ENCODE peak calls at places on chromosomes 2 and 18, in four cellular contexts. M, L, B and E are unnamed samples.

GRCh38 chr2:72023678-72024390 is 123.8 kb downstream of the CYP26B1 start:
- DNase-seq in M (no peak), L (no peak), B (no peak), E (no peak)

GRCh38 chr18:14086459-14087231 is 45.6 kb downstream of the ZNF519 start:
- DNase-seq in M (no peak), L (no peak), B (peak), E (peak)

GRCh38 chr2:8477511-8478132 is 204.2 kb upstream of the ID2 start:
- DNase-seq in M (no peak), L (peak), B (peak), E (no peak)

GRCh38 chr2:197613509-197613987 is 61.8 kb downstream of the RFTN2 start:
- DNase-seq in M (no peak), L (no peak), B (no peak), E (no peak)

GRCh38 chr18:68466714-68467113 is 248.2 kb downstream of the TMX3 start:
- DNase-seq in M (no peak), L (no peak), B (no peak), E (no peak)

GRCh38 chr2:207849443-207849842 is 79.7 kb upstream of the FZD5 start:
- DNase-seq in M (no peak), L (no peak), B (no peak), E (no peak)

GRCh38 chr18:34709631-34710429 is at the start of gene DTNA:
- DNase-seq in M (no peak), L (no peak), B (no peak), E (no peak)

GRCh38 chr2:162926501-162926900 is 87.9 kb upstream of the KCNH7 start:
- DNase-seq in M (no peak), L (no peak), B (no peak), E (no peak)

GRCh38 chr18:79950440-79951341 is 762 bp downstream of the SLC66A2 start:
- DNase-seq in M (no peak), L (peak), B (peak), E (no peak)

GRCh38 chr2:70115646-70116442 is 28.6 kb downstream of the PCBP1 start:
- DNase-seq in M (no peak), L (no peak), B (no peak), E (no peak)

GRCh38 chr2:98412751-98413445 is 31.8 kb upstream of the INPP4A start:
- DNase-seq in M (no peak), L (no peak), B (no peak), E (peak)

GRCh38 chr2:47639469-47639868 is 143.5 kb upstream of the MSH6 start:
- DNase-seq in M (no peak), L (no peak), B (no peak), E (no peak)

GRCh38 chr2:183088061-183088460 is 9.5 kb downstream of the DUSP19 start:
- DNase-seq in M (no peak), L (no peak), B (no peak), E (no peak)

GRCh38 chr2:46384457-46384815 is 87.2 kb downstream of the EPAS1 start:
- DNase-seq in M (no peak), L (no peak), B (no peak), E (no peak)

GRCh38 chr2:181234429-181235410 is 222.5 kb upstream of the ITGA4 start:
- DNase-seq in M (no peak), L (no peak), B (no peak), E (no peak)

GRCh38 chr2:138035597-138036217 is 71.4 kb downstream of the HNMT start:
- DNase-seq in M (no peak), L (no peak), B (no peak), E (no peak)

GRCh38 chr18:79400091-79400590 is 4.4 kb downstream of the NFATC1 start:
- DNase-seq in M (no peak), L (peak), B (no peak), E (no peak)

GRCh38 chr18:23844991-23845680 is 155.9 kb downstream of the LAMA3 start:
- DNase-seq in M (no peak), L (no peak), B (no peak), E (no peak)

GRCh38 chr2:162556996-162557395 is 213.1 kb downstream of the GCA start:
- DNase-seq in M (no peak), L (no peak), B (no peak), E (no peak)

GRCh38 chr2:197309369-197310231 is 980 bp downstream of the ANKRD44 start:
- DNase-seq in M (peak), L (peak), B (peak), E (peak)

GRCh38 chr2:6723865-6724571 is 141.7 kb downstream of the CMPK2 start:
- DNase-seq in M (no peak), L (no peak), B (no peak), E (no peak)

GRCh38 chr2:178241852-178242551 is 47.7 kb downstream of the OSBPL6 start:
- DNase-seq in M (peak), L (no peak), B (no peak), E (no peak)

GRCh38 chr2:95113464-95113863 is 8.1 kb downstream of the MRPS5 start:
- DNase-seq in M (no peak), L (no peak), B (no peak), E (no peak)

GRCh38 chr18:76471593-76471992 is 23.4 kb downstream of the ZNF516 start:
- DNase-seq in M (no peak), L (peak), B (no peak), E (no peak)

GRCh38 chr2:1742680-1743395 is 1.5 kb downstream of the PXDN start:
- DNase-seq in M (peak), L (peak), B (no peak), E (peak)

GRCh38 chr2:159661286-159661685 is 44.9 kb upstream of the BAZ2B start:
- DNase-seq in M (no peak), L (no peak), B (no peak), E (no peak)

GRCh38 chr2:122329266-122329665 is 573.8 kb downstream of the TSN start:
- DNase-seq in M (no peak), L (no peak), B (no peak), E (no peak)
- TF ChIP-seq CTCF in M (no peak), L (no peak), B (no peak), E (no peak)

GRCh38 chr2:219618733-219619122 is 8.7 kb upstream of the SLC4A3 start:
- DNase-seq in M (no peak), L (no peak), B (no peak), E (no peak)

GRCh38 chr2:219616550-219616949 is 10.9 kb upstream of the SLC4A3 start:
- DNase-seq in M (no peak), L (no peak), B (no peak), E (no peak)

GRCh38 chr2:219620546-219620945 is 6.9 kb upstream of the SLC4A3 start:
- DNase-seq in M (no peak), L (no peak), B (no peak), E (no peak)

GRCh38 chr2:219622472-219622871 is 5.0 kb upstream of the SLC4A3 start:
- DNase-seq in M (no peak), L (no peak), B (no peak), E (no peak)

DNA sequence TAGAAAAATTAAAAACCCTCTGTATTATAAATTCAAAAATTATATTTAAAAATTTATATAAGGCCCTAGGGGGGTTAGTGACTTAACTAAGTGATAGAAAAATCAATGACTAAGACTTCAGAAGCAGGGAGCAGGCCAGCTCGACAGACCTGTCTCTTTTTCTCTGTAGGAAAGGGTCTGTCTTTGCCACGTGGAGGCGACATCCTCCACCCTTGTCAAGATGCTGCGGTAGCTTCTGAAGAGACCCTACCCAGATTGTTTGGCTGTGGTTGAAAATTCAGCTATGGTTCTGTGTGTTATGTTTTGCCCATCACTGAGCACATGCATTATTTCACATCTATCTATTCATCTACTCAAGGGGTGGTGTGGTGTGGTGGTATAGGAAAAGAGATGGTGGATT is 8.2 kb upstream of the SLC4A3 start:
- DNase-seq in M (no peak), L (no peak), B (no peak), E (no peak)
- TF ChIP-seq CTCF in M (no peak), L (no peak), B (no peak), E (peak)

DNA sequence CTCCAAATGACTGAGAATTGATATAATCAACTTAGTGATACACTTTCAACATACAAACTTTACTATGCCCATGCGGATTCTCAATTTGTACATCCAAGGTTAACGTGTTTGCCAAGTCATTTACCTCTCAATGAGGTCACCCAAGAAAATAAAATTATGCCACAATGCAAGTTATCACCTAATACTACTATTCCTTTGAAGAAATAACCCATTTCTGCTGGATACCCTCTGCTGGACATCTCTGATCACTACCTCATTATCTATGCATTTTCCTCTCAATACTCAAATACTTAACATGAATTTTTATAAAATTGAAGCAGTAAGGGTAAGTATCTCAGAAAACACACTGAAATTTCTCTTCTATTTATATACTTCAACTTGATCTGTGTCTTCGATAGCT is 12.7 kb downstream of the HNRNPLL start:
- DNase-seq in M (no peak), L (no peak), B (no peak), E (no peak)
- TF ChIP-seq CTCF in M (no peak), L (no peak), B (no peak), E (peak)

DNA sequence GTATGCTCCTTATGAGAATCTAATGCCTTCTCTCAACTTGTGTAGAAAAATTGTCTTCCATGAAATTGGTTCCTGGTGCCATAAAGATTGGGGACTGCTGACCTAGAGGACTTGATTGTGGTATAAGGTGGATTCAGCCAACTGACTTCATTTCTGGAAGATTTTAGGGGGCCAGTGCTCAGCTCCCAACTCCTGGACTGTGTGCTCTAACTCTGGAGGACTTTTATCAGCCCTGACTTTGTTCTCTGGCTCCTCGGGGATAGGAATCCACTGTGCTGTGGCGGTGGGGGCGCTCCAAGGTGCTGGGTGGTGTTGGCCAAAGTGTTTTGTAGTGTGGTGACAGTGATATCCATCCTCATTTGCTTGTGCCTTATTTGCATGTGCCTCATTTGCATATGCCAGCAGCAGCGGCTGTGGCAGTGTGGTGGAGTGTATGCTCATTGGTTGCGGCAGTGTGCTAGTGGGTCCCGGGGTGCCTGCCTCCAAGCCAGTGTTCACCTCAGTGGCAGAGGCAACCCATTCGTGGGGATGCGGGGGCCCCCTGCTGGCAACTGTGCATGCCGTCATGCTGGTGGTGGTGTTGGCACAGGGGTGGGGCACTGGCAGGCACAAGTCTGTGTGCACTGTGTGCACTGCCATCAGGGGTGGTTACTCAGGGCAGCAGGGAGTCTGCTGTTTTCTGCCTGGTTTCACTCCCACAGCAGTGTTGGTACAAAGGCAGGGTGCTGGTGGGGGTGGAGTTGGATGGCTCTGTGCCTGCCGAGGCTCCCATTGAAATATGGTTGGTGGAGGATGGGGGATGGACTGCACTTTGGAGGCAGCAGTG is 19.6 kb downstream of the EHBP1 start:
- DNase-seq in M (peak), L (peak), B (no peak), E (no peak)
- TF ChIP-seq CTCF in M (peak), L (peak), B (peak), E (peak)

GRCh38 chr2:150188801-150189200 is 298.7 kb downstream of the RND3 start:
- DNase-seq in M (no peak), L (no peak), B (no peak), E (no peak)

GRCh38 chr2:150192701-150193100 is 294.8 kb downstream of the RND3 start:
- DNase-seq in M (no peak), L (no peak), B (no peak), E (no peak)

GRCh38 chr2:150190546-150190945 is 296.9 kb downstream of the RND3 start:
- DNase-seq in M (no peak), L (no peak), B (no peak), E (no peak)

GRCh38 chr2:150191349-150191748 is 296.1 kb downstream of the RND3 start:
- DNase-seq in M (no peak), L (no peak), B (no peak), E (no peak)

DNA sequence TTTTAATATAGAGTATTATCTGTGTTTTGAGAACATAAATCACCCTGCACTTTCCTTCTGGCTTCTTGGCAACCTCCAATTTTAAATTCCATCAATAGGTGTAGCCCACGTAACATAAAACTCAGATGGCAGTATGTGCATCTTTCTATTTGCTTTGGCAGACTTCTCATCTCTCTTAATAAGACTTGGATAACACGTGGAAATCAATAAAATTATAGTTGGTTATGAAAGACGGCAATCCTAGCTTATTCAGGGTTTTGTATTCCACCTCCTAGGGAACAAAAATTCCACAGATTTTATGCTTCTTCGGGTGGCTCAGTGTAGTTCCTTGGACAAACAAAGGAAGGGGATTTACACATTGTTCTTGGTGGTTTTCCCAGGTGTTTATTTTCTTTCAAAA is 299.3 kb downstream of the RND3 start:
- DNase-seq in M (no peak), L (no peak), B (no peak), E (no peak)
- TF ChIP-seq CTCF in M (no peak), L (no peak), B (no peak), E (no peak)

GRCh38 chr18:25253136-25253535 is 98.8 kb downstream of the ZNF521 start:
- DNase-seq in M (no peak), L (no peak), B (no peak), E (no peak)

GRCh38 chr18:25251127-25251526 is 100.8 kb downstream of the ZNF521 start:
- DNase-seq in M (no peak), L (no peak), B (no peak), E (no peak)

GRCh38 chr18:25250610-25250859 is 101.4 kb downstream of the ZNF521 start:
- DNase-seq in M (no peak), L (no peak), B (no peak), E (no peak)

GRCh38 chr18:25256439-25256838 is 95.5 kb downstream of the ZNF521 start:
- DNase-seq in M (no peak), L (no peak), B (no peak), E (no peak)

DNA sequence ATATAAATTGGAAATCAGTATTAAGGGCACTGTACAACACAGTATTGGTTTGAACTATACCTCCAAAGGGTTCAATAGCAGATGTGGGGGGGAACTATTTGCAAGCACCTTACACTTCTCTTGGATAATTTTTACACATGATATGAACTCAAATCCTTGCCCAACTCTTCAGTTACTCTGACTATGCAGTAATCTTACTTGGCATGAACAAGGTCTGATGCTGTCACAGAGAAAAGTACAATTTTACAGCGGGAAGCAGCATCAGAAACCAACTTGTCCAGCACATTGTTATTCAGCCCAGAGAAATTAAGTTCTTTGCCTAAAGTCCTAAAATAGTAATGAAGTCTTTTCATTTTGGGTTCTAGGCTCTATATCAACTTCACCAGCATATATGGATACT is 98.2 kb downstream of the ZNF521 start:
- DNase-seq in M (no peak), L (no peak), B (no peak), E (no peak)
- TF ChIP-seq CTCF in M (no peak), L (no peak), B (no peak), E (no peak)